ENCODE peak calls at places on chromosomes 13 and 19, in four cellular contexts. One of them, this sample, is unnamed.
A peak's percentile ranks its signal among the peaks of the same experiment; 100 is the strongest.

GRCh38 chr19:31258211-31259052 is 90.8 kb downstream of the TSHZ3 start:
- DNase-seq in left lung: peak; percentile 9
- DNase-seq in heart left ventricle: no peak
- DNase-seq in GM12878: no peak
- DNase-seq in this sample: no peak

GRCh38 chr13:86572115-86572514 is 772.9 kb upstream of the SLITRK6 start:
- DNase-seq in left lung: no peak
- DNase-seq in heart left ventricle: no peak
- DNase-seq in GM12878: no peak
- DNase-seq in this sample: no peak

GRCh38 chr13:50721664-50721976 is 121.9 kb downstream of the DLEU7 start:
- DNase-seq in left lung: no peak
- DNase-seq in heart left ventricle: no peak
- DNase-seq in GM12878: no peak
- DNase-seq in this sample: no peak

GRCh38 chr13:114097893-114098688 is 34.3 kb downstream of the RASA3 start:
- DNase-seq in left lung: peak; percentile 26
- DNase-seq in heart left ventricle: peak; percentile 15
- DNase-seq in GM12878: no peak
- DNase-seq in this sample: no peak

GRCh38 chr19:2254052-2254872 is 2.0 kb downstream of the JSRP1 start:
- DNase-seq in left lung: no peak
- DNase-seq in heart left ventricle: no peak
- DNase-seq in GM12878: no peak
- DNase-seq in this sample: no peak

GRCh38 chr19:483332-484072 is 12.8 kb upstream of the MADCAM1 start:
- DNase-seq in left lung: no peak
- DNase-seq in heart left ventricle: no peak
- DNase-seq in GM12878: no peak
- DNase-seq in this sample: no peak

GRCh38 chr19:49635530-49636229 is 4.3 kb downstream of the RRAS start:
- DNase-seq in left lung: no peak
- DNase-seq in heart left ventricle: no peak
- DNase-seq in GM12878: no peak
- DNase-seq in this sample: no peak

GRCh38 chr19:38617764-38618589 is at the start of gene MAP4K1:
- DNase-seq in left lung: peak; percentile 67
- DNase-seq in heart left ventricle: peak; percentile 57
- DNase-seq in GM12878: peak; percentile 88
- DNase-seq in this sample: peak; percentile 93

GRCh38 chr19:3366761-3367571 is 583 bp downstream of the NFIC start:
- DNase-seq in left lung: peak; percentile 70
- DNase-seq in heart left ventricle: peak; percentile 64
- DNase-seq in GM12878: no peak
- DNase-seq in this sample: peak; percentile 66

GRCh38 chr19:1266116-1266817 is 2.9 kb upstream of the CIRBP start:
- DNase-seq in left lung: peak; percentile 93
- DNase-seq in heart left ventricle: peak; percentile 91
- DNase-seq in GM12878: no peak
- DNase-seq in this sample: peak; percentile 92

GRCh38 chr19:17266975-17267788 is at the start of gene BABAM1:
- DNase-seq in left lung: peak; percentile 96
- DNase-seq in heart left ventricle: peak; percentile 96
- DNase-seq in GM12878: peak; percentile 100
- DNase-seq in this sample: peak; percentile 94

GRCh38 chr13:101811440-101811839 is 359.0 kb downstream of the ITGBL1 start:
- DNase-seq in left lung: no peak
- DNase-seq in heart left ventricle: no peak
- DNase-seq in GM12878: no peak
- DNase-seq in this sample: no peak

GRCh38 chr13:59677966-59678814 is 485.5 kb downstream of the DIAPH3 start:
- DNase-seq in left lung: no peak
- DNase-seq in heart left ventricle: no peak
- DNase-seq in GM12878: no peak
- DNase-seq in this sample: peak; percentile 18

DNA sequence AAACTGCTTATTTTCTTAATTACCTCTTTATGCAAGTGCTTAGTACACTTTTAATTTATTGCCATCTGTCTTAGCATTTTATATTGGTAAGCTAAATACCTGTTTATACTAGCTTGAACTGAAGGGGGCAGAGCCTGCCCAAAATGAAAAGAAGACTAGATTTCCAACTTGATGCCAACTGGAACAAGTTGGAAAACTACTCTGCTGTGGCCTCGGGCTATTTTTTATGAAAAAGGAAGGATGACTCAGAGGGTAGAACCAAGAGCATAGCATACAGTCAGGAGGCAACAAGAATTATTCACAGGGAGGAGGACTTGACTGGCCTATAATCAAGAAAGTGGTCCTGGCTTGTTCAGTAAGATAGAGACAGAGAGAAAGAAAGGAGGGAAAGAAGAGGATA is 150.3 kb downstream of the NDFIP2 start:
- DNase-seq in left lung: no peak
- DNase-seq in heart left ventricle: no peak
- DNase-seq in GM12878: no peak
- DNase-seq in this sample: no peak
- TF ChIP-seq CTCF in left lung: no peak
- TF ChIP-seq CTCF in heart left ventricle: peak; percentile 38
- TF ChIP-seq CTCF in GM12878: no peak
- TF ChIP-seq CTCF in this sample: peak; percentile 6

GRCh38 chr13:44111701-44112100 is 232.0 kb downstream of the LACC1 start:
- DNase-seq in left lung: no peak
- DNase-seq in heart left ventricle: no peak
- DNase-seq in GM12878: no peak
- DNase-seq in this sample: no peak

GRCh38 chr13:44112700-44113329 is 233.1 kb downstream of the LACC1 start:
- DNase-seq in left lung: no peak
- DNase-seq in heart left ventricle: no peak
- DNase-seq in GM12878: no peak
- DNase-seq in this sample: no peak

GRCh38 chr13:44108345-44108858 is 228.7 kb downstream of the LACC1 start:
- DNase-seq in left lung: no peak
- DNase-seq in heart left ventricle: peak; percentile 35
- DNase-seq in GM12878: no peak
- DNase-seq in this sample: no peak

GRCh38 chr13:44107357-44108121 is 227.8 kb downstream of the LACC1 start:
- DNase-seq in left lung: no peak
- DNase-seq in heart left ventricle: no peak
- DNase-seq in GM12878: no peak
- DNase-seq in this sample: no peak

DNA sequence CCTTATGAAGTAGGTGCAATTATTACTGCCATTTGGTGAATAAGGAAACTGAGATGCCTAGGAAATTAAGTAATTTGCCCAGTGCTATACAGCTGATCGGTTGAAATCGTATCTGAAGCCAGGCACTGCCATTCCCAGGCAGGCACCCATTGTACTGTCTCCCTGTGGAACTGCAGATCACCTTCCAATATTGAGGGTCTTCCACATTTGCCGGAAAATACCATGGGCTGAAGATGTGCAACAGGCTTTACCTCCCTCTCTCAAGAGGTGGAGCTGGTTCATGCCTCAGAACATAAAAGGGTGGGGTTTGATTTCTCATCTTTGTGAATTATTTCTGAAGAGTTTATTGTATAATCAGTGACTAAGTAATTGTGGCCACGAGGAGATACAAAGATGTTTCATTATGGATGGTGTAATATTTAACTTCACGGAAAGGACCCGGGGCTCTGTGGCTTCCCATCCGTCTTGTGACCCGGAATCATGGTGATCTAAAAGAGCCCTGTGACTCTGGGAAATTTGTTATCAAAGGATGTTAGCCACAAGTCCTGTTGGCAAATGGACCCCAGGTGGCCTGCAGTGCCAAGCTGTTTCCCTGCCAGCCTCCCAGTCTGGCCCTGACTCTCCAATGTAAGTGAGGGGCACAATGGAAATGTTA is 230.4 kb downstream of the LACC1 start:
- DNase-seq in left lung: no peak
- DNase-seq in heart left ventricle: no peak
- DNase-seq in GM12878: no peak
- DNase-seq in this sample: no peak
- H3K36me3 ChIP-seq in left lung: no peaks in the 10 kb centered on the region
- H3K36me3 ChIP-seq in heart left ventricle: no peaks in the 10 kb centered on the region
- H3K36me3 ChIP-seq in GM12878: no peaks in the 10 kb centered on the region
- H3K36me3 ChIP-seq in this sample: no peaks in the 10 kb centered on the region

GRCh38 chr19:36093146-36093662 is 17.7 kb upstream of the OVOL3 start:
- DNase-seq in left lung: no peak
- DNase-seq in heart left ventricle: no peak
- DNase-seq in GM12878: peak; percentile 19
- DNase-seq in this sample: no peak

GRCh38 chr19:36089847-36090246 is 21.1 kb upstream of the OVOL3 start:
- DNase-seq in left lung: no peak
- DNase-seq in heart left ventricle: no peak
- DNase-seq in GM12878: no peak
- DNase-seq in this sample: no peak

GRCh38 chr19:36090930-36091695 is 19.8 kb upstream of the OVOL3 start:
- DNase-seq in left lung: no peak
- DNase-seq in heart left ventricle: no peak
- DNase-seq in GM12878: no peak
- DNase-seq in this sample: no peak

GRCh38 chr19:36093687-36094086 is 17.3 kb upstream of the OVOL3 start:
- DNase-seq in left lung: no peak
- DNase-seq in heart left ventricle: peak; percentile 58
- DNase-seq in GM12878: no peak
- DNase-seq in this sample: no peak

GRCh38 chr19:36092566-36092965 is 18.4 kb upstream of the OVOL3 start:
- DNase-seq in left lung: no peak
- DNase-seq in heart left ventricle: no peak
- DNase-seq in GM12878: no peak
- DNase-seq in this sample: no peak
- TF ChIP-seq CTCF in left lung: no peak
- TF ChIP-seq CTCF in heart left ventricle: no peak
- TF ChIP-seq CTCF in GM12878: no peak
- TF ChIP-seq CTCF in this sample: no peak

GRCh38 chr19:34370983-34371382 is 6.0 kb downstream of the GPI start:
- DNase-seq in left lung: no peak
- DNase-seq in heart left ventricle: no peak
- DNase-seq in GM12878: no peak
- DNase-seq in this sample: no peak
- H3K36me3 ChIP-seq in left lung: peaks cover 90% of the 10 kb centered on the region
- H3K36me3 ChIP-seq in heart left ventricle: peaks cover 93% of the 10 kb centered on the region
- H3K36me3 ChIP-seq in GM12878: peaks cover 46% of the 10 kb centered on the region
- H3K36me3 ChIP-seq in this sample: peaks cover 30% of the 10 kb centered on the region

GRCh38 chr19:8396563-8397203 is 6.5 kb downstream of the RAB11B start:
- DNase-seq in left lung: peak; percentile 60
- DNase-seq in heart left ventricle: peak; percentile 62
- DNase-seq in GM12878: peak; percentile 55
- DNase-seq in this sample: peak; percentile 62
- TF ChIP-seq CTCF in left lung: peak; percentile 63
- TF ChIP-seq CTCF in heart left ventricle: peak; percentile 70
- TF ChIP-seq CTCF in GM12878: peak; percentile 88
- TF ChIP-seq CTCF in this sample: peak; percentile 85